ENCODE peak calls at places on chromosome 17, in eight cellular contexts. P is right atrium auricular region; X is ELF-1; O is Peyer's patch; R is hepatocyte; A is IMR-90; K is iPS DF 19.7; L is stimulated activated CD8-positive, alpha-beta memory T cell treated with anti-CD3 and anti-CD28 coated beads, Interleukin-15, amount 100 ng/mL, for 24 hours. T is an unnamed sample.
A peak's percentile ranks its signal among the peaks of the same experiment; 100 is the strongest.

GRCh38 chr17:58447039-58447975 is 30.0 kb upstream of the RNF43 start:
- DNase-seq in P (no peak), X (peak; percentile 91), O (peak; percentile 57), R (peak; percentile 81), A (peak; percentile 85), K (peak; percentile 82), L (peak; percentile 8), T (peak; percentile 65)

GRCh38 chr17:30956764-30957374 is 14.0 kb upstream of the RNF135 start:
- DNase-seq in P (no peak), X (no peak), O (no peak), R (no peak), A (no peak), K (no peak), L (no peak), T (no peak)

GRCh38 chr17:32497431-32498205 is 10.8 kb downstream of the CDK5R1 start:
- DNase-seq in P (no peak), X (peak; percentile 61), O (no peak), R (no peak), A (no peak), K (no peak), L (no peak), T (no peak)

GRCh38 chr17:10744509-10745000 is 14.7 kb upstream of the TMEM220 start:
- DNase-seq in P (no peak), X (no peak), O (peak; percentile 25), R (no peak), A (no peak), K (no peak), L (no peak), T (no peak)

GRCh38 chr17:74831442-74832146 is 28.1 kb downstream of the GRIN2C start:
- DNase-seq in P (no peak), X (no peak), O (no peak), R (no peak), A (no peak), K (no peak), L (no peak), T (no peak)

GRCh38 chr17:66533572-66533971 is 231.2 kb downstream of the PRKCA start:
- DNase-seq in P (no peak), X (peak; percentile 86), O (no peak), R (peak; percentile 74), A (peak; percentile 73), K (no peak), L (no peak), T (no peak)

GRCh38 chr17:81470944-81471803 is 41.4 kb downstream of the ACTG1 start:
- DNase-seq in P (no peak), X (no peak), O (no peak), R (no peak), A (peak; percentile 30), K (no peak), L (no peak), T (no peak)

GRCh38 chr17:66975614-66976378 is 11.3 kb downstream of the CACNG4 start:
- DNase-seq in P (no peak), X (peak; percentile 67), O (no peak), R (no peak), A (no peak), K (no peak), L (no peak), T (no peak)

GRCh38 chr17:70259400-70259799 is 90.1 kb downstream of the KCNJ2 start:
- DNase-seq in P (no peak), X (no peak), O (no peak), R (no peak), A (no peak), K (no peak), L (no peak), T (no peak)

GRCh38 chr17:67891481-67892119 is 66.3 kb downstream of the BPTF start:
- DNase-seq in P (no peak), X (no peak), O (no peak), R (peak; percentile 53), A (peak; percentile 85), K (no peak), L (no peak), T (no peak)

GRCh38 chr17:46009681-46010596 is 10.9 kb downstream of the STH start:
- DNase-seq in P (no peak), X (no peak), O (no peak), R (no peak), A (peak; percentile 62), K (no peak), L (no peak), T (no peak)

GRCh38 chr17:11506635-11507034 is 91.6 kb upstream of the DNAH9 start:
- DNase-seq in P (no peak), X (peak; percentile 54), O (no peak), R (peak; percentile 80), A (no peak), K (no peak), L (no peak), T (no peak)

GRCh38 chr17:82402865-82403264 is 15.3 kb upstream of the HEXD start:
- DNase-seq in P (no peak), X (no peak), O (no peak), R (no peak), A (no peak), K (no peak), L (no peak), T (no peak)

GRCh38 chr17:56653877-56654276 is 60.4 kb downstream of the NOG start:
- DNase-seq in P (no peak), X (peak; percentile 62), O (peak; percentile 16), R (peak; percentile 56), A (peak; percentile 52), K (peak; percentile 48), L (no peak), T (no peak)

GRCh38 chr17:3993493-3994220 is 29.4 kb upstream of the ATP2A3 start:
- DNase-seq in P (no peak), X (no peak), O (no peak), R (no peak), A (no peak), K (no peak), L (no peak), T (no peak)

GRCh38 chr17:50074227-50074626 is 18.3 kb downstream of the ITGA3 start:
- DNase-seq in P (no peak), X (no peak), O (no peak), R (no peak), A (no peak), K (no peak), L (no peak), T (no peak)

GRCh38 chr17:8836821-8837426 is 30.6 kb downstream of the PIK3R6 start:
- DNase-seq in P (peak; percentile 21), X (no peak), O (no peak), R (no peak), A (no peak), K (no peak), L (no peak), T (no peak)

GRCh38 chr17:29066603-29067002 is 23.7 kb downstream of the PIPOX start:
- DNase-seq in P (no peak), X (no peak), O (no peak), R (no peak), A (no peak), K (no peak), L (no peak), T (no peak)

GRCh38 chr17:47968836-47969235 is 2.1 kb upstream of the CDK5RAP3 start:
- DNase-seq in P (no peak), X (no peak), O (no peak), R (no peak), A (peak; percentile 45), K (no peak), L (no peak), T (no peak)

GRCh38 chr17:35679007-35679682 is 52.3 kb upstream of the RASL10B start:
- DNase-seq in P (no peak), X (no peak), O (no peak), R (no peak), A (no peak), K (no peak), L (no peak), T (no peak)

GRCh38 chr17:57935833-57936807 is 19.1 kb downstream of the CUEDC1 start:
- DNase-seq in P (no peak), X (peak; percentile 83), O (no peak), R (no peak), A (peak; percentile 55), K (no peak), L (no peak), T (no peak)

GRCh38 chr17:76826290-76827138 is 41.7 kb upstream of the MGAT5B start:
- DNase-seq in P (no peak), X (peak; percentile 46), O (no peak), R (no peak), A (no peak), K (no peak), L (no peak), T (no peak)

GRCh38 chr17:15261818-15262290 is 3.3 kb downstream of the PMP22 start:
- DNase-seq in P (no peak), X (peak; percentile 35), O (no peak), R (no peak), A (no peak), K (no peak), L (no peak), T (no peak)

GRCh38 chr17:75338335-75338734 is 49.1 kb upstream of the SLC25A19 start:
- DNase-seq in P (no peak), X (no peak), O (no peak), R (no peak), A (peak; percentile 65), K (no peak), L (no peak), T (no peak)

GRCh38 chr17:64411999-64412771 is 21.5 kb upstream of the PECAM1 start:
- DNase-seq in P (peak; percentile 75), X (peak; percentile 79), O (peak; percentile 75), R (peak; percentile 52), A (no peak), K (peak; percentile 48), L (no peak), T (no peak)

GRCh38 chr17:57899391-57899790 is 49.5 kb upstream of the MRPS23 start:
- DNase-seq in P (no peak), X (no peak), O (no peak), R (no peak), A (no peak), K (no peak), L (no peak), T (no peak)

GRCh38 chr17:59503489-59503888 is 61.9 kb upstream of the DHX40 start:
- DNase-seq in P (peak; percentile 16), X (no peak), O (no peak), R (no peak), A (no peak), K (no peak), L (no peak), T (no peak)

GRCh38 chr17:48100591-48101011 is 677 bp downstream of the CBX1 start:
- DNase-seq in P (no peak), X (peak; percentile 92), O (peak; percentile 23), R (peak; percentile 75), A (peak; percentile 58), K (peak; percentile 56), L (no peak), T (no peak)

GRCh38 chr17:65772989-65773388 is 211.5 kb upstream of the AXIN2 start:
- DNase-seq in P (no peak), X (no peak), O (no peak), R (no peak), A (no peak), K (no peak), L (no peak), T (no peak)

GRCh38 chr17:35082073-35082657 is 18.7 kb upstream of the RFFL start:
- DNase-seq in P (no peak), X (no peak), O (no peak), R (no peak), A (peak; percentile 84), K (no peak), L (no peak), T (no peak)

GRCh38 chr17:50189396-50190277 is 11.8 kb downstream of the COL1A1 start:
- DNase-seq in P (no peak), X (no peak), O (no peak), R (no peak), A (peak; percentile 81), K (no peak), L (no peak), T (no peak)

T was measured in natural killer cell treated with Interleukin-12 subunit alpha and Interleukin-12 subunit beta and Interleukin-15 and Interleukin-18, amount 100 ng/mL, for 72 hours.